ENCODE peak calls at places on chromosomes 11 and 22, in ten cellular contexts. One of them, this sample, is unnamed.

GRCh38 chr11:92227954-92228935 is 3.6 kb downstream of the FAT3 start:
- DNase-seq in NCI-H1092 treated with DMSO at 0.1 percent for 48 hours: peak
- DNase-seq in activated CD8-positive, alpha-beta memory T cell treated with anti-CD3 and anti-CD28 coated beads, Interleukin-2, amount 50 U/mL, for 4 hours: no peak
- DNase-seq in tibial nerve: no peak
- DNase-seq in substantia nigra: no peak
- DNase-seq in activated CD4-positive, alpha-beta T cell treated with anti-CD3 and anti-CD28 coated beads, Interleukin-2, amount 50 U/mL, for 1 hour: no peak
- DNase-seq in stimulated activated CD8-positive, alpha-beta memory T cell treated with anti-CD3 and anti-CD28 coated beads, Interleukin-7, amount 100 ng/mL, for 24 hours: no peak
- DNase-seq in heart left ventricle: no peak
- DNase-seq in posterior vena cava: no peak
- DNase-seq in body of pancreas: no peak
- DNase-seq in this sample: peak

GRCh38 chr11:76614471-76615183 is 55.9 kb downstream of the LRRC32 start:
- DNase-seq in NCI-H1092 treated with DMSO at 0.1 percent for 48 hours: no peak
- DNase-seq in activated CD8-positive, alpha-beta memory T cell treated with anti-CD3 and anti-CD28 coated beads, Interleukin-2, amount 50 U/mL, for 4 hours: peak
- DNase-seq in tibial nerve: no peak
- DNase-seq in substantia nigra: no peak
- DNase-seq in activated CD4-positive, alpha-beta T cell treated with anti-CD3 and anti-CD28 coated beads, Interleukin-2, amount 50 U/mL, for 1 hour: no peak
- DNase-seq in stimulated activated CD8-positive, alpha-beta memory T cell treated with anti-CD3 and anti-CD28 coated beads, Interleukin-7, amount 100 ng/mL, for 24 hours: no peak
- DNase-seq in heart left ventricle: peak
- DNase-seq in posterior vena cava: peak
- DNase-seq in body of pancreas: no peak
- DNase-seq in this sample: peak

GRCh38 chr11:121416909-121417567 is 35.1 kb upstream of the SORL1 start:
- DNase-seq in NCI-H1092 treated with DMSO at 0.1 percent for 48 hours: no peak
- DNase-seq in activated CD8-positive, alpha-beta memory T cell treated with anti-CD3 and anti-CD28 coated beads, Interleukin-2, amount 50 U/mL, for 4 hours: no peak
- DNase-seq in tibial nerve: peak
- DNase-seq in substantia nigra: no peak
- DNase-seq in activated CD4-positive, alpha-beta T cell treated with anti-CD3 and anti-CD28 coated beads, Interleukin-2, amount 50 U/mL, for 1 hour: peak
- DNase-seq in stimulated activated CD8-positive, alpha-beta memory T cell treated with anti-CD3 and anti-CD28 coated beads, Interleukin-7, amount 100 ng/mL, for 24 hours: no peak
- DNase-seq in heart left ventricle: peak
- DNase-seq in posterior vena cava: peak
- DNase-seq in body of pancreas: peak
- DNase-seq in this sample: peak

GRCh38 chr22:19964701-19965386 is 23.2 kb upstream of the TXNRD2 start:
- DNase-seq in NCI-H1092 treated with DMSO at 0.1 percent for 48 hours: no peak
- DNase-seq in activated CD8-positive, alpha-beta memory T cell treated with anti-CD3 and anti-CD28 coated beads, Interleukin-2, amount 50 U/mL, for 4 hours: no peak
- DNase-seq in tibial nerve: no peak
- DNase-seq in substantia nigra: no peak
- DNase-seq in activated CD4-positive, alpha-beta T cell treated with anti-CD3 and anti-CD28 coated beads, Interleukin-2, amount 50 U/mL, for 1 hour: no peak
- DNase-seq in stimulated activated CD8-positive, alpha-beta memory T cell treated with anti-CD3 and anti-CD28 coated beads, Interleukin-7, amount 100 ng/mL, for 24 hours: no peak
- DNase-seq in heart left ventricle: no peak
- DNase-seq in posterior vena cava: no peak
- DNase-seq in body of pancreas: no peak
- DNase-seq in this sample: no peak

GRCh38 chr11:111039982-111040381 is 205.5 kb upstream of the POU2AF2 start:
- DNase-seq in NCI-H1092 treated with DMSO at 0.1 percent for 48 hours: no peak
- DNase-seq in activated CD8-positive, alpha-beta memory T cell treated with anti-CD3 and anti-CD28 coated beads, Interleukin-2, amount 50 U/mL, for 4 hours: no peak
- DNase-seq in tibial nerve: no peak
- DNase-seq in substantia nigra: no peak
- DNase-seq in activated CD4-positive, alpha-beta T cell treated with anti-CD3 and anti-CD28 coated beads, Interleukin-2, amount 50 U/mL, for 1 hour: no peak
- DNase-seq in stimulated activated CD8-positive, alpha-beta memory T cell treated with anti-CD3 and anti-CD28 coated beads, Interleukin-7, amount 100 ng/mL, for 24 hours: no peak
- DNase-seq in heart left ventricle: no peak
- DNase-seq in posterior vena cava: no peak
- DNase-seq in body of pancreas: no peak
- DNase-seq in this sample: no peak

GRCh38 chr11:20131744-20132666 is 28.3 kb downstream of the DBX1 start:
- DNase-seq in NCI-H1092 treated with DMSO at 0.1 percent for 48 hours: peak
- DNase-seq in activated CD8-positive, alpha-beta memory T cell treated with anti-CD3 and anti-CD28 coated beads, Interleukin-2, amount 50 U/mL, for 4 hours: peak
- DNase-seq in tibial nerve: peak
- DNase-seq in substantia nigra: no peak
- DNase-seq in activated CD4-positive, alpha-beta T cell treated with anti-CD3 and anti-CD28 coated beads, Interleukin-2, amount 50 U/mL, for 1 hour: peak
- DNase-seq in stimulated activated CD8-positive, alpha-beta memory T cell treated with anti-CD3 and anti-CD28 coated beads, Interleukin-7, amount 100 ng/mL, for 24 hours: no peak
- DNase-seq in heart left ventricle: peak
- DNase-seq in posterior vena cava: peak
- DNase-seq in body of pancreas: peak
- DNase-seq in this sample: peak

GRCh38 chr11:86464509-86465221 is 90.0 kb downstream of the CCDC81 start:
- DNase-seq in NCI-H1092 treated with DMSO at 0.1 percent for 48 hours: no peak
- DNase-seq in activated CD8-positive, alpha-beta memory T cell treated with anti-CD3 and anti-CD28 coated beads, Interleukin-2, amount 50 U/mL, for 4 hours: no peak
- DNase-seq in tibial nerve: no peak
- DNase-seq in substantia nigra: no peak
- DNase-seq in activated CD4-positive, alpha-beta T cell treated with anti-CD3 and anti-CD28 coated beads, Interleukin-2, amount 50 U/mL, for 1 hour: no peak
- DNase-seq in stimulated activated CD8-positive, alpha-beta memory T cell treated with anti-CD3 and anti-CD28 coated beads, Interleukin-7, amount 100 ng/mL, for 24 hours: no peak
- DNase-seq in heart left ventricle: no peak
- DNase-seq in posterior vena cava: no peak
- DNase-seq in body of pancreas: no peak
- DNase-seq in this sample: no peak

GRCh38 chr11:2649400-2649799 is 50.4 kb downstream of the KCNQ1OT1 start:
- DNase-seq in NCI-H1092 treated with DMSO at 0.1 percent for 48 hours: no peak
- DNase-seq in activated CD8-positive, alpha-beta memory T cell treated with anti-CD3 and anti-CD28 coated beads, Interleukin-2, amount 50 U/mL, for 4 hours: no peak
- DNase-seq in tibial nerve: no peak
- DNase-seq in substantia nigra: no peak
- DNase-seq in activated CD4-positive, alpha-beta T cell treated with anti-CD3 and anti-CD28 coated beads, Interleukin-2, amount 50 U/mL, for 1 hour: no peak
- DNase-seq in stimulated activated CD8-positive, alpha-beta memory T cell treated with anti-CD3 and anti-CD28 coated beads, Interleukin-7, amount 100 ng/mL, for 24 hours: no peak
- DNase-seq in heart left ventricle: no peak
- DNase-seq in posterior vena cava: no peak
- DNase-seq in body of pancreas: no peak
- DNase-seq in this sample: no peak

GRCh38 chr22:21837184-21837979 is 30.1 kb downstream of the MAPK1 start:
- DNase-seq in NCI-H1092 treated with DMSO at 0.1 percent for 48 hours: no peak
- DNase-seq in activated CD8-positive, alpha-beta memory T cell treated with anti-CD3 and anti-CD28 coated beads, Interleukin-2, amount 50 U/mL, for 4 hours: no peak
- DNase-seq in tibial nerve: no peak
- DNase-seq in substantia nigra: no peak
- DNase-seq in activated CD4-positive, alpha-beta T cell treated with anti-CD3 and anti-CD28 coated beads, Interleukin-2, amount 50 U/mL, for 1 hour: no peak
- DNase-seq in stimulated activated CD8-positive, alpha-beta memory T cell treated with anti-CD3 and anti-CD28 coated beads, Interleukin-7, amount 100 ng/mL, for 24 hours: no peak
- DNase-seq in heart left ventricle: no peak
- DNase-seq in posterior vena cava: no peak
- DNase-seq in body of pancreas: no peak
- DNase-seq in this sample: peak

GRCh38 chr11:46918778-46919513 is 596 bp upstream of the LRP4 start:
- DNase-seq in NCI-H1092 treated with DMSO at 0.1 percent for 48 hours: no peak
- DNase-seq in activated CD8-positive, alpha-beta memory T cell treated with anti-CD3 and anti-CD28 coated beads, Interleukin-2, amount 50 U/mL, for 4 hours: no peak
- DNase-seq in tibial nerve: no peak
- DNase-seq in substantia nigra: no peak
- DNase-seq in activated CD4-positive, alpha-beta T cell treated with anti-CD3 and anti-CD28 coated beads, Interleukin-2, amount 50 U/mL, for 1 hour: no peak
- DNase-seq in stimulated activated CD8-positive, alpha-beta memory T cell treated with anti-CD3 and anti-CD28 coated beads, Interleukin-7, amount 100 ng/mL, for 24 hours: no peak
- DNase-seq in heart left ventricle: no peak
- DNase-seq in posterior vena cava: no peak
- DNase-seq in body of pancreas: no peak
- DNase-seq in this sample: no peak

GRCh38 chr22:42434748-42435425 is 2.7 kb upstream of the NFAM1 start:
- DNase-seq in NCI-H1092 treated with DMSO at 0.1 percent for 48 hours: peak
- DNase-seq in activated CD8-positive, alpha-beta memory T cell treated with anti-CD3 and anti-CD28 coated beads, Interleukin-2, amount 50 U/mL, for 4 hours: no peak
- DNase-seq in tibial nerve: no peak
- DNase-seq in substantia nigra: no peak
- DNase-seq in activated CD4-positive, alpha-beta T cell treated with anti-CD3 and anti-CD28 coated beads, Interleukin-2, amount 50 U/mL, for 1 hour: no peak
- DNase-seq in stimulated activated CD8-positive, alpha-beta memory T cell treated with anti-CD3 and anti-CD28 coated beads, Interleukin-7, amount 100 ng/mL, for 24 hours: no peak
- DNase-seq in heart left ventricle: no peak
- DNase-seq in posterior vena cava: no peak
- DNase-seq in body of pancreas: no peak
- DNase-seq in this sample: no peak

GRCh38 chr11:910589-911030 is at the start of gene CHID1:
- DNase-seq in NCI-H1092 treated with DMSO at 0.1 percent for 48 hours: peak
- DNase-seq in activated CD8-positive, alpha-beta memory T cell treated with anti-CD3 and anti-CD28 coated beads, Interleukin-2, amount 50 U/mL, for 4 hours: peak
- DNase-seq in tibial nerve: peak
- DNase-seq in substantia nigra: no peak
- DNase-seq in activated CD4-positive, alpha-beta T cell treated with anti-CD3 and anti-CD28 coated beads, Interleukin-2, amount 50 U/mL, for 1 hour: peak
- DNase-seq in stimulated activated CD8-positive, alpha-beta memory T cell treated with anti-CD3 and anti-CD28 coated beads, Interleukin-7, amount 100 ng/mL, for 24 hours: peak
- DNase-seq in heart left ventricle: peak
- DNase-seq in posterior vena cava: peak
- DNase-seq in body of pancreas: peak
- DNase-seq in this sample: peak

GRCh38 chr11:110311783-110312578 is 15.6 kb upstream of the RDX start:
- DNase-seq in NCI-H1092 treated with DMSO at 0.1 percent for 48 hours: no peak
- DNase-seq in activated CD8-positive, alpha-beta memory T cell treated with anti-CD3 and anti-CD28 coated beads, Interleukin-2, amount 50 U/mL, for 4 hours: no peak
- DNase-seq in tibial nerve: no peak
- DNase-seq in substantia nigra: no peak
- DNase-seq in activated CD4-positive, alpha-beta T cell treated with anti-CD3 and anti-CD28 coated beads, Interleukin-2, amount 50 U/mL, for 1 hour: no peak
- DNase-seq in stimulated activated CD8-positive, alpha-beta memory T cell treated with anti-CD3 and anti-CD28 coated beads, Interleukin-7, amount 100 ng/mL, for 24 hours: no peak
- DNase-seq in heart left ventricle: no peak
- DNase-seq in posterior vena cava: no peak
- DNase-seq in body of pancreas: no peak
- DNase-seq in this sample: peak

GRCh38 chr22:32558681-32559355 is 84.2 kb downstream of the FBXO7 start:
- DNase-seq in NCI-H1092 treated with DMSO at 0.1 percent for 48 hours: no peak
- DNase-seq in activated CD8-positive, alpha-beta memory T cell treated with anti-CD3 and anti-CD28 coated beads, Interleukin-2, amount 50 U/mL, for 4 hours: no peak
- DNase-seq in tibial nerve: peak
- DNase-seq in substantia nigra: no peak
- DNase-seq in activated CD4-positive, alpha-beta T cell treated with anti-CD3 and anti-CD28 coated beads, Interleukin-2, amount 50 U/mL, for 1 hour: no peak
- DNase-seq in stimulated activated CD8-positive, alpha-beta memory T cell treated with anti-CD3 and anti-CD28 coated beads, Interleukin-7, amount 100 ng/mL, for 24 hours: no peak
- DNase-seq in heart left ventricle: no peak
- DNase-seq in posterior vena cava: peak
- DNase-seq in body of pancreas: peak
- DNase-seq in this sample: peak

GRCh38 chr11:75582461-75582934 is 20.4 kb downstream of the SERPINH1 start:
- DNase-seq in NCI-H1092 treated with DMSO at 0.1 percent for 48 hours: no peak
- DNase-seq in activated CD8-positive, alpha-beta memory T cell treated with anti-CD3 and anti-CD28 coated beads, Interleukin-2, amount 50 U/mL, for 4 hours: no peak
- DNase-seq in tibial nerve: no peak
- DNase-seq in substantia nigra: no peak
- DNase-seq in activated CD4-positive, alpha-beta T cell treated with anti-CD3 and anti-CD28 coated beads, Interleukin-2, amount 50 U/mL, for 1 hour: no peak
- DNase-seq in stimulated activated CD8-positive, alpha-beta memory T cell treated with anti-CD3 and anti-CD28 coated beads, Interleukin-7, amount 100 ng/mL, for 24 hours: no peak
- DNase-seq in heart left ventricle: no peak
- DNase-seq in posterior vena cava: no peak
- DNase-seq in body of pancreas: no peak
- DNase-seq in this sample: no peak

GRCh38 chr11:29008481-29008880 is 900.3 kb downstream of the METTL15 start:
- DNase-seq in NCI-H1092 treated with DMSO at 0.1 percent for 48 hours: no peak
- DNase-seq in activated CD8-positive, alpha-beta memory T cell treated with anti-CD3 and anti-CD28 coated beads, Interleukin-2, amount 50 U/mL, for 4 hours: no peak
- DNase-seq in tibial nerve: no peak
- DNase-seq in substantia nigra: no peak
- DNase-seq in activated CD4-positive, alpha-beta T cell treated with anti-CD3 and anti-CD28 coated beads, Interleukin-2, amount 50 U/mL, for 1 hour: no peak
- DNase-seq in stimulated activated CD8-positive, alpha-beta memory T cell treated with anti-CD3 and anti-CD28 coated beads, Interleukin-7, amount 100 ng/mL, for 24 hours: no peak
- DNase-seq in heart left ventricle: no peak
- DNase-seq in posterior vena cava: no peak
- DNase-seq in body of pancreas: no peak
- DNase-seq in this sample: no peak

GRCh38 chr11:416757-417621 is 2.2 kb upstream of the SIGIRR start:
- DNase-seq in NCI-H1092 treated with DMSO at 0.1 percent for 48 hours: no peak
- DNase-seq in activated CD8-positive, alpha-beta memory T cell treated with anti-CD3 and anti-CD28 coated beads, Interleukin-2, amount 50 U/mL, for 4 hours: peak
- DNase-seq in tibial nerve: no peak
- DNase-seq in substantia nigra: no peak
- DNase-seq in activated CD4-positive, alpha-beta T cell treated with anti-CD3 and anti-CD28 coated beads, Interleukin-2, amount 50 U/mL, for 1 hour: peak
- DNase-seq in stimulated activated CD8-positive, alpha-beta memory T cell treated with anti-CD3 and anti-CD28 coated beads, Interleukin-7, amount 100 ng/mL, for 24 hours: no peak
- DNase-seq in heart left ventricle: peak
- DNase-seq in posterior vena cava: no peak
- DNase-seq in body of pancreas: peak
- DNase-seq in this sample: peak

GRCh38 chr11:47980093-47980906 is at the start of gene PTPRJ:
- DNase-seq in NCI-H1092 treated with DMSO at 0.1 percent for 48 hours: peak
- DNase-seq in activated CD8-positive, alpha-beta memory T cell treated with anti-CD3 and anti-CD28 coated beads, Interleukin-2, amount 50 U/mL, for 4 hours: peak
- DNase-seq in tibial nerve: no peak
- DNase-seq in substantia nigra: peak
- DNase-seq in activated CD4-positive, alpha-beta T cell treated with anti-CD3 and anti-CD28 coated beads, Interleukin-2, amount 50 U/mL, for 1 hour: peak
- DNase-seq in stimulated activated CD8-positive, alpha-beta memory T cell treated with anti-CD3 and anti-CD28 coated beads, Interleukin-7, amount 100 ng/mL, for 24 hours: no peak
- DNase-seq in heart left ventricle: peak
- DNase-seq in posterior vena cava: peak
- DNase-seq in body of pancreas: peak
- DNase-seq in this sample: peak

This sample was measured in AG10803.